ENCODE peak calls at places on chromosomes 12 and 14, in four cellular contexts. M is HCT116, I is HepG2, T is GM12878. Q is an unnamed sample.

GRCh38 chr12:69189378-69189978 is 49.9 kb upstream of the CPSF6 start:
- DNase-seq in T (no peak), M (no peak), I (no peak), Q (no peak)

GRCh38 chr12:50174971-50175715 is 8.0 kb upstream of the CERS5 start:
- DNase-seq in T (no peak), M (peak; percentile 58), I (peak; percentile 62), Q (no peak)

GRCh38 chr12:2108975-2109671 is 56.3 kb downstream of the CACNA1C start:
- DNase-seq in T (no peak), I (no peak), M (no peak), Q (no peak)

GRCh38 chr12:89019439-89020120 is 332.7 kb downstream of the DUSP6 start:
- DNase-seq in I (peak; percentile 78), T (peak; percentile 32), M (peak; percentile 83), Q (peak; percentile 81)

GRCh38 chr12:46386877-46387629 is 14.5 kb upstream of the SLC38A2 start:
- DNase-seq in I (no peak), M (no peak), T (no peak), Q (no peak)

GRCh38 chr12:106582264-106582591 is 576 bp upstream of the RFX4 start:
- DNase-seq in T (no peak), I (no peak), M (no peak), Q (peak; percentile 69)

GRCh38 chr12:131164096-131164872 is 210.6 kb downstream of the ADGRD1 start:
- DNase-seq in M (peak; percentile 10), T (no peak), I (no peak), Q (no peak)

GRCh38 chr12:9327307-9327706 is 119.1 kb upstream of the PZP start:
- DNase-seq in T (no peak), I (no peak), M (no peak), Q (no peak)

GRCh38 chr14:56168007-56168616 is 49.9 kb downstream of the PELI2 start:
- DNase-seq in T (no peak), I (no peak), M (no peak), Q (no peak)

GRCh38 chr14:60565211-60565610 is 56.3 kb downstream of the SIX6 start:
- DNase-seq in T (no peak), I (no peak), M (no peak), Q (no peak)

GRCh38 chr14:48560421-48560820 is 885.0 kb upstream of the MDGA2 start:
- DNase-seq in T (no peak), I (no peak), M (no peak), Q (no peak)

GRCh38 chr14:105880616-105881015 is 354.2 kb downstream of the TMEM121 start:
- DNase-seq in T (no peak), I (no peak), M (no peak), Q (no peak)

GRCh38 chr12:117071009-117071408 is 28.2 kb downstream of the TESC start:
- DNase-seq in M (no peak), T (no peak), I (no peak), Q (no peak)

GRCh38 chr14:37681486-37681885 is 86.1 kb downstream of the TTC6 start:
- DNase-seq in T (no peak), I (no peak), M (no peak), Q (no peak)

GRCh38 chr12:101832030-101832429 is 1.3 kb upstream of the GNPTAB start:
- DNase-seq in I (no peak), M (no peak), T (no peak), Q (no peak)

GRCh38 chr14:99707921-99708320 is 23.8 kb downstream of the CYP46A1 start:
- DNase-seq in I (no peak), M (no peak), T (no peak), Q (peak; percentile 29)

GRCh38 chr12:123960029-123960428 is 12.6 kb downstream of the CCDC92 start:
- DNase-seq in M (no peak), T (no peak), I (no peak), Q (no peak)

GRCh38 chr12:96026331-96026730 is 9.1 kb downstream of the LTA4H start:
- DNase-seq in I (no peak), T (no peak), M (no peak), Q (no peak)

GRCh38 chr14:36720657-36721056 is 59.0 kb downstream of the PAX9 start:
- DNase-seq in M (no peak), T (no peak), I (no peak), Q (no peak)

GRCh38 chr14:103537175-103537990 is 8.4 kb downstream of the TRMT61A start:
- DNase-seq in I (no peak), M (no peak), T (no peak), Q (no peak)

GRCh38 chr14:38122241-38122640 is 85.5 kb upstream of the SSTR1 start:
- DNase-seq in I (no peak), T (no peak), M (no peak), Q (no peak)

GRCh38 chr14:55545779-55546178 is 34.2 kb upstream of the KTN1 start:
- DNase-seq in T (no peak), M (no peak), I (no peak), Q (no peak)

GRCh38 chr14:50910495-50911420 is 33.5 kb downstream of the PYGL start:
- DNase-seq in T (no peak), I (no peak), M (no peak), Q (no peak)

DNA sequence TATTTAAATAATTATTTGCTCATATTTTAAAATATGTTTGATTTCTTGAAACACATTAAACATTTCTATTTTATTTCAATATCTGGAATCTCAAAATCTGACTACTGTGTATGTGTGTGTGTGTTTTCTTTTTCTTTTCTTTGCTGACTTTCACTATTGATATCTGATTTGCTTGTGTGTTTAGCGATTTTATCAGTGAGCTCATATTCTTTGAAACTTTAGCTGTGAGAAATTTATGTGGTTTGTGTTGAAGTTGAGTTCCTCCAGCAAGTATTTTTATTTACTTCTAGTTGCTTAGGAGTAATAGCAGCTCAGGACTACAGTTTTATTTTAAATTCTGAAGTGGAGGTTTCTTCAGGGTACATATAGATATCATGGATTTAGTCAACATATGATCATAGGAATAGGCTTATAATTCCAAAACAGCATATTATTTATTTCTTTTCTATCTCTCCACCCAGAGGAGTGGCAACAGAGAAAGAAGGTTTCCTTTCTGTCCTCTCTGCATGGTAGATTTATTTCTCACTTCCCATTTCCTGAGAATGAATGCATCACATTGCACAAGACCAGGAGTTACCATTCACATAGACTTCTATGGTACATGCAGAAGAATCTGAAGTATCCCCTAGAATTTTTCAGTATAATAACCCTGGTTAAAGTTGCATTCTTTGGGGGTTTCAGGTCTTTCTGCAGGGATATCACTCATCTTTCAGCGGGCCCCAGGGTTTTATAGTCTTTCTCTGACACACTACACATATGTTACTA is 60.5 kb downstream of the PTPRQ start:
- DNase-seq in T (no peak), I (no peak), M (no peak), Q (no peak)
- TF ChIP-seq RAD21 in T (no peak), I (no peak), M (no peak), Q (no peak)

DNA sequence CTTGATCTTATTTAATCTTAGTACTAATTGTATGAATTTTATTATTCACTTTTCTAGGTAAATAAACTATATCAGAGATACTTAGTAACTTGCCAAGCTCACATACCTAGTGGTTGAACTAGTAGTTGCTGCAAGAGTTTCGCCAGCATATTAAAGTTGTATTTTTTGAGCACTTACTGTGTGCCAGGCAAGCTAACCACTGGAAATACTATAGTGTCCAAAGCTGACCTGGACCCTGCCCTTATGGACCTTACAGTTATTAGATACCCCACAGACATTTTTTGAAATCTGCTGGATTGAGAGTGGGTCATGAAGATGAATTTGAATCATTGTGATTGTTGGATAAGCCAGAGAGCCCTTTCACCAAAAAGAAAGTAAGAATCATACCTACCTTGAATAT is 125.0 kb downstream of the RAD51B start:
- DNase-seq in M (no peak), T (no peak), I (no peak), Q (no peak)
- TF ChIP-seq SP1 in M (peak; percentile 5), T (no peak), I (no peak), Q (no peak)

DNA sequence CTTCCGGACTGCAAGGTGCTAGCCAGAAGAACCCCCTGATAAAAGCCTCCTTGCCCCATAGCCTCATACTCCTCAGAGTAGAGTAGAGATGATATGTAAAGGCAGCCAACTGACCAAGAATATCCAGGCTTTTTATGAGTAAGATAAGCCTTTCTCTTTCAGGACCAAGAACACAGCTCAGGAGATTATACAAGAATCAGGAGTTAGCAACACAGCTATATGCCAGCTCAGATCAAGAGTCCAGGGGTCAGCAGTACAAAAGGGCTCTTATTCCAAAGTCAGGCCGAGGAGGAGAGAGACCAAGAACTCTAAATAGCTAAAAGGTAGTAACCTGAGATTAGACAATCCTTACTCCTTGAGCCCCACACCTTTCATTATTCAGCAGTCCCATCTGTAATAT is 135.3 kb downstream of the BTG1 start:
- DNase-seq in M (no peak), T (no peak), I (no peak), Q (no peak)
- TF ChIP-seq RAD21 in M (no peak), T (no peak), I (no peak), Q (no peak)

GRCh38 chr14:54356172-54356571 is 40.6 kb upstream of the CDKN3 start:
- DNase-seq in I (peak; percentile 58), M (no peak), T (no peak), Q (no peak)
- TF ChIP-seq SP1 in I (no peak), M (no peak), T (no peak), Q (no peak)

GRCh38 chr12:3216726-3217682 is 139.8 kb downstream of the TSPAN9 start:
- DNase-seq in M (peak; percentile 4), I (no peak), T (no peak), Q (no peak)
- TF ChIP-seq RAD21 in M (no peak), I (no peak), T (no peak), Q (no peak)

GRCh38 chr12:70840966-70841365 is 79.6 kb downstream of the PTPRR start:
- DNase-seq in T (no peak), M (no peak), I (no peak), Q (no peak)
- TF ChIP-seq SP1 in T (no peak), M (no peak), I (no peak), Q (no peak)

GRCh38 chr14:98189944-98190343 is 1082.1 kb downstream of the BCL11B start:
- DNase-seq in T (no peak), I (no peak), M (no peak), Q (no peak)

GRCh38 chr14:98189521-98189920 is 1082.5 kb downstream of the BCL11B start:
- DNase-seq in M (no peak), T (no peak), I (no peak), Q (no peak)

GRCh38 chr14:98195256-98195655 is 1076.7 kb downstream of the BCL11B start:
- DNase-seq in T (no peak), M (no peak), I (no peak), Q (no peak)

GRCh38 chr14:98194821-98195220 is 1077.2 kb downstream of the BCL11B start:
- DNase-seq in T (no peak), M (no peak), I (no peak), Q (no peak)

DNA sequence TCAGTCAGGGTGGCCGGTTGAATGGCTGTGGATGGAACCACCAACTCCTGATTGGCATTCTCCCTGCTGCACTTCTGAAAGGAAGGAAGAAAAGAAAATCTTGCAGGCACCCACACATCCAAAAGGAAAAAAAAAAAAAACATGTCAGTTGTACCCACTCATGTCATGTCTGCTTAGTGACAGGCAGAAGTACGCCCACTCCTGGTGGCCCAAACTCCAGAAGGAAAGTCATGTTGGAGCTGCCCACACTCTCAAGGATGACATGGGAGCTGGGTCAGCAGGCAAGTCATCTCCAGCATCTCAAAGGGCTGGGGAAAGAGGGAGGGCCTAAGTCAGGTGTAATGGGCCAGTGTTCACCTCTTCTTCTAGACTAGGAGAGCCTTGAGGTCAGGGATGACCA is 1079.1 kb downstream of the BCL11B start:
- DNase-seq in M (no peak), I (no peak), T (no peak), Q (no peak)
- TF ChIP-seq RAD21 in M (no peak), I (no peak), T (no peak), Q (no peak)

Q was measured in H1.